ENCODE peak calls at places on chromosomes 5 and 9, in five cellular contexts. C is PC-3, Q is MM.1S, W is neural progenitor cell, U is GM23248. T is an unnamed sample.

GRCh38 chr5:175652741-175653663 is 4.9 kb upstream of the HRH2 start:
- DNase-seq in Q (peak), U (no peak), C (no peak), W (no peak), T (no peak)

GRCh38 chr5:180324633-180324955 is 28.5 kb downstream of the GFPT2 start:
- DNase-seq in W (no peak), Q (no peak), U (no peak), C (no peak), T (no peak)

GRCh38 chr9:13478637-13479036 is 199.1 kb upstream of the MPDZ start:
- DNase-seq in C (no peak), U (no peak), Q (no peak), W (no peak), T (no peak)

GRCh38 chr5:78829811-78830499 is 155.2 kb downstream of the ARSB start:
- DNase-seq in U (no peak), C (no peak), Q (no peak), W (no peak), T (no peak)

GRCh38 chr5:120017523-120017922 is 388.2 kb downstream of the FAM170A start:
- DNase-seq in U (peak), Q (no peak), W (no peak), C (no peak), T (no peak)

GRCh38 chr5:59760798-59761348 is 132.7 kb downstream of the PDE4D start:
- DNase-seq in Q (no peak), W (no peak), U (peak), C (peak), T (no peak)

GRCh38 chr5:150159741-150160179 is 4.1 kb upstream of the PDGFRB start:
- DNase-seq in Q (no peak), U (peak), W (no peak), C (no peak), T (no peak)

GRCh38 chr5:43711496-43711895 is 108.5 kb downstream of the NNT start:
- DNase-seq in W (no peak), Q (no peak), U (peak), C (peak), T (peak)

GRCh38 chr5:163894645-163895044 is 389.2 kb downstream of the MAT2B start:
- DNase-seq in Q (no peak), C (peak), U (peak), W (no peak), T (no peak)

GRCh38 chr5:110361501-110361900 is 365.0 kb downstream of the TMEM232 start:
- DNase-seq in W (no peak), Q (no peak), U (peak), C (peak), T (no peak)

GRCh38 chr5:141369994-141370848 is at the start of gene PCDHGB3:
- DNase-seq in W (no peak), Q (peak), C (no peak), U (peak), T (no peak)

GRCh38 chr9:112819635-112820496 is 69.3 kb downstream of the SNX30 start:
- DNase-seq in W (peak), C (peak), Q (peak), U (peak), T (peak)

GRCh38 chr9:36996677-36997076 is 37.4 kb downstream of the PAX5 start:
- DNase-seq in U (no peak), Q (no peak), C (no peak), W (no peak), T (no peak)

GRCh38 chr5:177982072-177982727 is 13.8 kb downstream of the PROP1 start:
- DNase-seq in Q (no peak), W (peak), U (peak), C (peak), T (peak)

GRCh38 chr5:25345240-25345771 is 700.5 kb upstream of the CDH10 start:
- DNase-seq in U (no peak), C (no peak), Q (no peak), W (no peak), T (no peak)

GRCh38 chr9:4316409-4316808 is 16.5 kb upstream of the GLIS3 start:
- DNase-seq in Q (no peak), C (no peak), W (no peak), U (no peak), T (no peak)

GRCh38 chr5:17833336-17833735 is 199.1 kb downstream of the TAF11L14 start:
- DNase-seq in U (no peak), Q (no peak), W (peak), C (no peak), T (no peak)

GRCh38 chr5:92544042-92544441 is 1037.0 kb downstream of the NR2F1-AS1 start:
- DNase-seq in W (no peak), Q (no peak), C (no peak), U (peak), T (no peak)

GRCh38 chr5:1174122-1174936 is 27.1 kb upstream of the SLC6A19 start:
- DNase-seq in Q (peak), U (peak), C (peak), W (peak), T (peak)

GRCh38 chr9:79984429-79985067 is 412.8 kb downstream of the TLE4 start:
- DNase-seq in C (no peak), W (no peak), U (no peak), Q (no peak), T (no peak)

GRCh38 chr9:136703231-136703870 is 9.0 kb upstream of the DIPK1B start:
- DNase-seq in W (no peak), C (no peak), U (no peak), Q (peak), T (no peak)

GRCh38 chr9:132894343-132894742 is 15.6 kb downstream of the SPACA9 start:
- DNase-seq in U (peak), C (peak), Q (no peak), W (no peak), T (no peak)

GRCh38 chr9:82247318-82247717 is 258.7 kb downstream of the SPATA31D1 start:
- DNase-seq in W (no peak), Q (no peak), C (no peak), U (no peak), T (no peak)

GRCh38 chr9:72038890-72039410 is 21.5 kb downstream of the C9orf57 start:
- DNase-seq in Q (peak), C (peak), W (peak), U (peak), T (peak)

GRCh38 chr5:57117601-57118000 is 56.3 kb upstream of the GPBP1 start:
- DNase-seq in C (peak), Q (peak), U (no peak), W (no peak), T (no peak)

GRCh38 chr5:1647580-1647979 is 123.8 kb upstream of the LPCAT1 start:
- DNase-seq in U (no peak), W (no peak), Q (no peak), C (no peak), T (no peak)

GRCh38 chr5:80933061-80933460 is 27.1 kb upstream of the RASGRF2 start:
- DNase-seq in W (no peak), U (peak), C (no peak), Q (no peak), T (no peak)

GRCh38 chr5:42791151-42791550 is 20.5 kb downstream of the SELENOP start:
- DNase-seq in Q (no peak), C (no peak), W (no peak), U (no peak), T (no peak)

GRCh38 chr9:129613520-129614175 is 7.3 kb downstream of the C9orf50 start:
- DNase-seq in Q (no peak), C (no peak), U (no peak), W (peak), T (no peak)

GRCh38 chr9:122202099-122202498 is 26.7 kb downstream of the LHX6 start:
- DNase-seq in U (no peak), C (no peak), Q (no peak), W (no peak), T (no peak)

GRCh38 chr9:122197882-122198281 is 30.9 kb downstream of the LHX6 start:
- DNase-seq in U (no peak), W (no peak), Q (no peak), C (no peak), T (no peak)

GRCh38 chr9:122203995-122204394 is 24.8 kb downstream of the LHX6 start:
- DNase-seq in Q (no peak), C (no peak), U (no peak), W (no peak), T (no peak)

GRCh38 chr9:122201641-122202040 is 27.1 kb downstream of the LHX6 start:
- DNase-seq in C (no peak), W (no peak), U (peak), Q (no peak), T (no peak)

GRCh38 chr9:122200960-122201635 is 27.7 kb downstream of the LHX6 start:
- DNase-seq in C (no peak), Q (no peak), U (peak), W (no peak), T (no peak)
- TF ChIP-seq EZH2phosphoT487 in C (no peak), Q (no peak), U (no peak), W (no peak), T (no peak)

GRCh38 chr5:173333900-173334685 is 5.9 kb upstream of the STC2 start:
- DNase-seq in Q (no peak), C (peak), U (peak), W (no peak), T (no peak)

GRCh38 chr5:173331956-173332479 is 3.8 kb upstream of the STC2 start:
- DNase-seq in C (peak), Q (peak), W (peak), U (peak), T (peak)

GRCh38 chr5:173338380-173339015 is 10.3 kb upstream of the STC2 start:
- DNase-seq in Q (no peak), W (no peak), U (no peak), C (no peak), T (no peak)

GRCh38 chr5:173331287-173331686 is 3.1 kb upstream of the STC2 start:
- DNase-seq in U (no peak), C (no peak), W (no peak), Q (no peak), T (no peak)

GRCh38 chr5:173334808-173335207 is 6.6 kb upstream of the STC2 start:
- DNase-seq in C (peak), W (no peak), U (peak), Q (no peak), T (no peak)
- TF ChIP-seq EZH2phosphoT487 in C (no peak), W (no peak), U (no peak), Q (no peak), T (no peak)

DNA sequence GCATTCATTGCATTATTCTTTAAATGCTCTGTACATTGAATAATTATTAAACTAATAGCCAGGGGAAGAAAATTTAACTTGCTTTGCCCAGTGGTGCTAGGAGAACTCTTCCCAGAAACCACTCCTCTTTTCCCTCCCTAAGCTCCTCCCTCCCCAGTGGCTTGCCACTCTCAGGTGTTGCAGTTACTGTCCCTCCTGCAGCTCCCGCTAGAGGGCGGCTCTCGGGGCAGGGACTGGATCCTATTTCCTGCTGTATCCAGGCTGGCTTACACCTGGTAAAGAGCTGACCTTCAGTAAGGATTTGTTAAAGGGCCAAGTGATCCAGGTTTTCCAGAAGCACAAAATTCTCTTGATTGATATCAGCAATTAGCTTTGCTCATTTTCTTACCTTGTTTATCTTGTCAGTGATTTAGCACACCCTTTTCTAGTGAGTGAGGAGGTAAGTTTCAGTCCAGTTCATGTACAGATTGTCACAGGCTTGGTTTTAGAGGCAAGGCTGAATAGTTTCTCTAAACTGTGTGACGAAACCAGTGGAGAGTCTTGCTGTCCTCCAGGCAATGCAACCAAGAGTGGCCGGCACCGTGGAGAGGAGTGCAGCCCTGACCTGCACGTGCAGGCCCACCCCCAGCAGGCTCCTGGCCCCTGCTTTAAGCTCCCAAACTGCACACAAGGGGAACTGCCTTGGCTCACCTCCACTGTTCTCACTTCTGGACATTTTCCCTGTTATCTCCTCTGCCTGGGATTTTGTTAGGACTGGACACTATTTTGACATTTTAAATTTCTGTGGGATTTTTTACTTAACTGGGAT is 423.8 kb downstream of the SPOCK1 start:
- DNase-seq in U (peak), W (peak), Q (peak), C (peak), T (peak)
- TF ChIP-seq EZH2phosphoT487 in U (no peak), W (no peak), Q (no peak), C (no peak), T (no peak)

DNA sequence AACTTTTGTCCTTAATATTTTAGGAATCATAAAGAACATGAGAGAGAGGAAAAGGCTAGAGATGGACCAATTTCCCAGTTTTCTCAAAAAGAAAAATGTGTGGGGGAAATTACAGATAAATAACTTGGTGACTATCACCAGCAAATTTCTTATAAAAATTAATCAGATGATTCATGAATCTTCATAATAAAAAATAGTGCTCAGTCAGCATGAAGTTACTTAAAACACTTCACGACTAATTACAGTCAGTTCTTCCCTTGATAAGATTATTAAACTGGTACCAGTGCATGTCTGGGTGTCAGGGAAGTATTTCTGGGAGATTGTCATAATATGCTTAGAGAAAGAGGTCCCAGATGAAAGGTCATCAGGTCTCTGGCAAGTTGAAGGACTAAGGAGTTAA is 133.0 kb downstream of the SNCAIP start:
- DNase-seq in Q (no peak), W (no peak), U (no peak), C (no peak), T (no peak)
- TF ChIP-seq EZH2phosphoT487 in Q (no peak), W (no peak), U (no peak), C (no peak), T (no peak)

GRCh38 chr5:135306557-135306956 is 92.5 kb downstream of the MACROH2A1 start:
- DNase-seq in W (no peak), C (no peak), U (no peak), Q (no peak), T (no peak)

GRCh38 chr5:135309391-135310327 is 89.4 kb downstream of the MACROH2A1 start:
- DNase-seq in C (peak), U (peak), W (no peak), Q (no peak), T (no peak)

GRCh38 chr5:135308752-135309151 is 90.3 kb downstream of the MACROH2A1 start:
- DNase-seq in C (peak), W (no peak), Q (no peak), U (peak), T (no peak)

GRCh38 chr5:135308245-135308644 is 90.8 kb downstream of the MACROH2A1 start:
- DNase-seq in Q (no peak), U (peak), C (peak), W (no peak), T (no peak)

DNA sequence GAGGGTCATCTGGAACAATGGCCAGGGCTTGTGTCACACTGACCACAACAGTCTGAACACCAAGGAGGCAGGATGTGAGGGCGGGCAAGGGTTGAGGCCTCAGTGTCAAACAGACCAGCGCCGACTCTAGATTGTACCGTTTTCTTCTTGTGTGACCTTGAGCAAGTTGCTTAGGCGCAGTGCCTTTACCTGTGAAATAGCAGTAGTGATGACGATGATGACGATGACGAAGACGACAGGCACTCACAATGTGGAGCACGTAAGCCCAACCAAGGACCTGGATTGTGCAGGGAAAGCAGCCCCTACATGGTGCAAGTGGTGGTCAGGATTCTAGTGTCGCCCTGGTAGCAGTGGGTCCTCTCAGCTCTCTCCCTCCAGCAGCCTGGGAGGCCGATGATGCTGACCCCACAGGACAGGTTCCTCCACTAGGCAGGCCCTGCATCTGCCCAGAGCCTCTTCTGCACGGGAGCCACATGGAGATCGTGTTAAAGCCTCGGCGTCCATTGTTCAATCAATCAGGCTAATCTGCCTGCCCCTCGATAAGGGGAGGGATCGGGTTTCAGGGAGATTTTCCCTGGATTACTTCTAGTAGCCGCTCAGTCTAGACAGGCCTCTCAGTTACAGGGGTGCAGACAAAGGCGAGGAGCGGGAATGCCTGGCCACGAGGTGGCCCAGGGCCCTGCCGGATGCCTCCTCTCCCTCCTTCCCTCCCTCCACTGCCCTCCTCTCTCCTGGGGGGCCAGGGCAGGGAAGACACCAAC is 91.7 kb downstream of the MACROH2A1 start:
- DNase-seq in C (no peak), U (no peak), Q (no peak), W (peak), T (no peak)
- TF ChIP-seq EZH2phosphoT487 in C (no peak), U (no peak), Q (no peak), W (no peak), T (no peak)

GRCh38 chr5:145536133-145536532 is 299.0 kb downstream of the PRELID2 start:
- DNase-seq in W (no peak), C (no peak), U (no peak), Q (no peak), T (no peak)

DNA sequence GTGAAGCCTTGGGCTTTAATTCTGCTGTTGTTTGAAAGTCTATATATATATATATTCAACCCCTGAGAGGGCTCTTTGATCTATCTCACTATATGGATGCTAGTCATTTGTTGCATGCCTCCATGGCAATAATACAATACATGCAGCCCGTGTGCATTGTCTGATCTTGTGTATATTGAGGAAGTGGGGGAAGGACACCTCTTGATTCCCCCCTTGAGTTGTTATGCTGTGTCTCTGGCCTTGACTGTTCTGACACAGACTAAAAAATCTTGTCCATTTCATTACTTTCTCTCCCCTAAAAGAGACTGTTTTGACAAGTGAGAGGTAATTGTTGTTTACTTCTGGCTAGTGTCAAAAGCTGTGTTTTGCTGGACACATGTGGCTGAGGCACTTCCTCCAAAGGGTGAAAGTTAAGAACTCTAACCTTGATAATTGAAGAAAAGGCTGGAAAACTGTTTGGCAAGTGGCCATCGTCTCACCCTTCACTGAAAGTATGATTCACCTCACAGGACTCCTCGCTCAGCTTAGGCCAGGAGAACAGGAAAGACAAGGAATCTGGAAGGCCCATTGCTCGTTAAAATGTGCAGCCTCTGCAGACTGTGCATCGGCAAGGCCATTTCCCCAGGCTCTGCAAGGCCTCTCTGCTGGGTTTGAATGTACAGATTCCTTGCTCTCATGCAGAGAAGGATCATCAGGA is 304.0 kb downstream of the PRELID2 start:
- DNase-seq in Q (no peak), U (peak), W (no peak), C (peak), T (peak)
- TF ChIP-seq EZH2phosphoT487 in Q (no peak), U (no peak), W (no peak), C (no peak), T (no peak)

GRCh38 chr5:157866536-157866935 is 7.6 kb upstream of the CLINT1 start:
- DNase-seq in C (no peak), Q (no peak), U (no peak), W (no peak), T (no peak)

GRCh38 chr5:157874861-157875260 is 15.9 kb upstream of the CLINT1 start:
- DNase-seq in C (no peak), U (no peak), Q (no peak), W (no peak), T (no peak)

GRCh38 chr5:157867736-157868135 is 8.8 kb upstream of the CLINT1 start:
- DNase-seq in C (no peak), U (no peak), W (no peak), Q (no peak), T (no peak)

GRCh38 chr5:157865844-157866243 is 6.9 kb upstream of the CLINT1 start:
- DNase-seq in C (peak), Q (no peak), U (peak), W (no peak), T (no peak)

GRCh38 chr5:157870837-157871834 is 12.2 kb upstream of the CLINT1 start:
- DNase-seq in W (no peak), Q (no peak), U (peak), C (peak), T (peak)
- TF ChIP-seq EZH2phosphoT487 in W (no peak), Q (no peak), U (no peak), C (no peak), T (no peak)

GRCh38 chr9:134607971-134608370 is 33.6 kb upstream of the COL5A1 start:
- DNase-seq in W (no peak), C (no peak), Q (no peak), U (no peak), T (no peak)

GRCh38 chr9:134605969-134606363 is 35.6 kb upstream of the COL5A1 start:
- DNase-seq in W (no peak), C (no peak), Q (no peak), U (no peak), T (no peak)

GRCh38 chr9:134605351-134605968 is 36.1 kb upstream of the COL5A1 start:
- DNase-seq in C (no peak), U (no peak), W (no peak), Q (no peak), T (no peak)

GRCh38 chr9:134604834-134605233 is 36.8 kb upstream of the COL5A1 start:
- DNase-seq in Q (no peak), W (no peak), U (no peak), C (no peak), T (no peak)

GRCh38 chr9:134606951-134607733 is 34.5 kb upstream of the COL5A1 start:
- DNase-seq in U (peak), C (no peak), W (no peak), Q (no peak), T (peak)
- TF ChIP-seq EZH2phosphoT487 in U (no peak), C (no peak), W (no peak), Q (no peak), T (no peak)

T was measured in HCT116.